ENCODE peak calls at places on chromosomes 3 and 15, in seven cellular contexts. One of them, this sample, is unnamed.

GRCh38 chr3:10504161-10505049 is 981 bp downstream of the ATP2B2 start:
- DNase-seq in left colon: no peak
- DNase-seq in activated CD8-positive, alpha-beta memory T cell treated with anti-CD3 and anti-CD28 coated beads, Interleukin-2, amount 50 U/mL, for 48 hours: no peak
- DNase-seq in lower leg skin: no peak
- DNase-seq in stimulated activated CD4-positive, alpha-beta T cell treated with anti-CD3 and anti-CD28 coated beads, Interleukin-1b, Interleukin-23, amount 100 ng/mL, for 24 hours: no peak
- DNase-seq in AG04449: no peak
- DNase-seq in thoracic aorta: no peak
- DNase-seq in this sample: no peak

GRCh38 chr3:143668385-143668784 is 179.9 kb downstream of the SLC9A9 start:
- DNase-seq in left colon: no peak
- DNase-seq in lower leg skin: no peak
- DNase-seq in stimulated activated CD4-positive, alpha-beta T cell treated with anti-CD3 and anti-CD28 coated beads, Interleukin-1b, Interleukin-23, amount 100 ng/mL, for 24 hours: no peak
- DNase-seq in activated CD8-positive, alpha-beta memory T cell treated with anti-CD3 and anti-CD28 coated beads, Interleukin-2, amount 50 U/mL, for 48 hours: no peak
- DNase-seq in AG04449: no peak
- DNase-seq in thoracic aorta: no peak
- DNase-seq in this sample: no peak

GRCh38 chr3:9345041-9345440 is 17.8 kb upstream of the THUMPD3 start:
- DNase-seq in thoracic aorta: no peak
- DNase-seq in activated CD8-positive, alpha-beta memory T cell treated with anti-CD3 and anti-CD28 coated beads, Interleukin-2, amount 50 U/mL, for 48 hours: no peak
- DNase-seq in stimulated activated CD4-positive, alpha-beta T cell treated with anti-CD3 and anti-CD28 coated beads, Interleukin-1b, Interleukin-23, amount 100 ng/mL, for 24 hours: no peak
- DNase-seq in left colon: no peak
- DNase-seq in lower leg skin: no peak
- DNase-seq in AG04449: no peak
- DNase-seq in this sample: no peak

GRCh38 chr15:84598993-84599392 is 1.8 kb upstream of the ZSCAN2 start:
- DNase-seq in left colon: peak; percentile 42
- DNase-seq in stimulated activated CD4-positive, alpha-beta T cell treated with anti-CD3 and anti-CD28 coated beads, Interleukin-1b, Interleukin-23, amount 100 ng/mL, for 24 hours: no peak
- DNase-seq in AG04449: no peak
- DNase-seq in thoracic aorta: no peak
- DNase-seq in activated CD8-positive, alpha-beta memory T cell treated with anti-CD3 and anti-CD28 coated beads, Interleukin-2, amount 50 U/mL, for 48 hours: no peak
- DNase-seq in lower leg skin: no peak
- DNase-seq in this sample: peak; percentile 64

GRCh38 chr15:51111061-51111460 is 16.4 kb upstream of the TNFAIP8L3 start:
- DNase-seq in left colon: no peak
- DNase-seq in stimulated activated CD4-positive, alpha-beta T cell treated with anti-CD3 and anti-CD28 coated beads, Interleukin-1b, Interleukin-23, amount 100 ng/mL, for 24 hours: no peak
- DNase-seq in lower leg skin: no peak
- DNase-seq in thoracic aorta: no peak
- DNase-seq in AG04449: no peak
- DNase-seq in activated CD8-positive, alpha-beta memory T cell treated with anti-CD3 and anti-CD28 coated beads, Interleukin-2, amount 50 U/mL, for 48 hours: no peak
- DNase-seq in this sample: no peak

GRCh38 chr15:25730918-25731317 is 132.2 kb downstream of the ATP10A start:
- DNase-seq in thoracic aorta: no peak
- DNase-seq in stimulated activated CD4-positive, alpha-beta T cell treated with anti-CD3 and anti-CD28 coated beads, Interleukin-1b, Interleukin-23, amount 100 ng/mL, for 24 hours: no peak
- DNase-seq in left colon: no peak
- DNase-seq in lower leg skin: no peak
- DNase-seq in activated CD8-positive, alpha-beta memory T cell treated with anti-CD3 and anti-CD28 coated beads, Interleukin-2, amount 50 U/mL, for 48 hours: peak; percentile 39
- DNase-seq in AG04449: no peak
- DNase-seq in this sample: no peak

GRCh38 chr15:80752204-80752603 is 27.0 kb upstream of the CEMIP start:
- DNase-seq in stimulated activated CD4-positive, alpha-beta T cell treated with anti-CD3 and anti-CD28 coated beads, Interleukin-1b, Interleukin-23, amount 100 ng/mL, for 24 hours: no peak
- DNase-seq in lower leg skin: no peak
- DNase-seq in AG04449: no peak
- DNase-seq in left colon: no peak
- DNase-seq in thoracic aorta: no peak
- DNase-seq in activated CD8-positive, alpha-beta memory T cell treated with anti-CD3 and anti-CD28 coated beads, Interleukin-2, amount 50 U/mL, for 48 hours: no peak
- DNase-seq in this sample: no peak

GRCh38 chr3:179666436-179667035 is 13.7 kb downstream of the USP13 start:
- DNase-seq in thoracic aorta: no peak
- DNase-seq in left colon: no peak
- DNase-seq in AG04449: no peak
- DNase-seq in lower leg skin: no peak
- DNase-seq in activated CD8-positive, alpha-beta memory T cell treated with anti-CD3 and anti-CD28 coated beads, Interleukin-2, amount 50 U/mL, for 48 hours: no peak
- DNase-seq in stimulated activated CD4-positive, alpha-beta T cell treated with anti-CD3 and anti-CD28 coated beads, Interleukin-1b, Interleukin-23, amount 100 ng/mL, for 24 hours: no peak
- DNase-seq in this sample: peak; percentile 43

GRCh38 chr15:71379893-71380292 is 264.6 kb downstream of the THSD4 start:
- DNase-seq in left colon: no peak
- DNase-seq in lower leg skin: no peak
- DNase-seq in AG04449: peak; percentile 9
- DNase-seq in stimulated activated CD4-positive, alpha-beta T cell treated with anti-CD3 and anti-CD28 coated beads, Interleukin-1b, Interleukin-23, amount 100 ng/mL, for 24 hours: no peak
- DNase-seq in thoracic aorta: no peak
- DNase-seq in activated CD8-positive, alpha-beta memory T cell treated with anti-CD3 and anti-CD28 coated beads, Interleukin-2, amount 50 U/mL, for 48 hours: no peak
- DNase-seq in this sample: no peak

GRCh38 chr15:57747206-57747605 is 40.7 kb downstream of the POLR2M start:
- DNase-seq in activated CD8-positive, alpha-beta memory T cell treated with anti-CD3 and anti-CD28 coated beads, Interleukin-2, amount 50 U/mL, for 48 hours: no peak
- DNase-seq in AG04449: no peak
- DNase-seq in stimulated activated CD4-positive, alpha-beta T cell treated with anti-CD3 and anti-CD28 coated beads, Interleukin-1b, Interleukin-23, amount 100 ng/mL, for 24 hours: no peak
- DNase-seq in left colon: no peak
- DNase-seq in thoracic aorta: no peak
- DNase-seq in lower leg skin: no peak
- DNase-seq in this sample: no peak

GRCh38 chr15:64443747-64444621 is 16.4 kb upstream of the ZNF609 start:
- DNase-seq in AG04449: peak; percentile 59
- DNase-seq in left colon: no peak
- DNase-seq in lower leg skin: no peak
- DNase-seq in thoracic aorta: no peak
- DNase-seq in activated CD8-positive, alpha-beta memory T cell treated with anti-CD3 and anti-CD28 coated beads, Interleukin-2, amount 50 U/mL, for 48 hours: no peak
- DNase-seq in stimulated activated CD4-positive, alpha-beta T cell treated with anti-CD3 and anti-CD28 coated beads, Interleukin-1b, Interleukin-23, amount 100 ng/mL, for 24 hours: no peak
- DNase-seq in this sample: no peak

GRCh38 chr3:154885016-154885415 is 195.1 kb upstream of the MME start:
- DNase-seq in AG04449: peak; percentile 65
- DNase-seq in thoracic aorta: no peak
- DNase-seq in lower leg skin: no peak
- DNase-seq in left colon: no peak
- DNase-seq in activated CD8-positive, alpha-beta memory T cell treated with anti-CD3 and anti-CD28 coated beads, Interleukin-2, amount 50 U/mL, for 48 hours: no peak
- DNase-seq in stimulated activated CD4-positive, alpha-beta T cell treated with anti-CD3 and anti-CD28 coated beads, Interleukin-1b, Interleukin-23, amount 100 ng/mL, for 24 hours: no peak
- DNase-seq in this sample: no peak

GRCh38 chr3:8741581-8742355 is 8.2 kb downstream of the CAV3 start:
- DNase-seq in AG04449: no peak
- DNase-seq in activated CD8-positive, alpha-beta memory T cell treated with anti-CD3 and anti-CD28 coated beads, Interleukin-2, amount 50 U/mL, for 48 hours: no peak
- DNase-seq in thoracic aorta: no peak
- DNase-seq in stimulated activated CD4-positive, alpha-beta T cell treated with anti-CD3 and anti-CD28 coated beads, Interleukin-1b, Interleukin-23, amount 100 ng/mL, for 24 hours: no peak
- DNase-seq in lower leg skin: no peak
- DNase-seq in left colon: no peak
- DNase-seq in this sample: peak; percentile 87

GRCh38 chr3:42505849-42506410 is 3.5 kb downstream of the VIPR1 start:
- DNase-seq in activated CD8-positive, alpha-beta memory T cell treated with anti-CD3 and anti-CD28 coated beads, Interleukin-2, amount 50 U/mL, for 48 hours: peak; percentile 46
- DNase-seq in stimulated activated CD4-positive, alpha-beta T cell treated with anti-CD3 and anti-CD28 coated beads, Interleukin-1b, Interleukin-23, amount 100 ng/mL, for 24 hours: no peak
- DNase-seq in lower leg skin: peak; percentile 11
- DNase-seq in left colon: peak; percentile 23
- DNase-seq in AG04449: no peak
- DNase-seq in thoracic aorta: no peak
- DNase-seq in this sample: peak; percentile 15

GRCh38 chr15:69604050-69604378 is 151.4 kb downstream of the RPLP1 start:
- DNase-seq in AG04449: no peak
- DNase-seq in lower leg skin: no peak
- DNase-seq in activated CD8-positive, alpha-beta memory T cell treated with anti-CD3 and anti-CD28 coated beads, Interleukin-2, amount 50 U/mL, for 48 hours: no peak
- DNase-seq in left colon: peak; percentile 58
- DNase-seq in stimulated activated CD4-positive, alpha-beta T cell treated with anti-CD3 and anti-CD28 coated beads, Interleukin-1b, Interleukin-23, amount 100 ng/mL, for 24 hours: no peak
- DNase-seq in thoracic aorta: no peak
- DNase-seq in this sample: peak; percentile 58

GRCh38 chr3:45497963-45498362 is 96.6 kb upstream of the LIMD1 start:
- DNase-seq in AG04449: no peak
- DNase-seq in left colon: no peak
- DNase-seq in stimulated activated CD4-positive, alpha-beta T cell treated with anti-CD3 and anti-CD28 coated beads, Interleukin-1b, Interleukin-23, amount 100 ng/mL, for 24 hours: no peak
- DNase-seq in lower leg skin: no peak
- DNase-seq in thoracic aorta: no peak
- DNase-seq in activated CD8-positive, alpha-beta memory T cell treated with anti-CD3 and anti-CD28 coated beads, Interleukin-2, amount 50 U/mL, for 48 hours: no peak
- DNase-seq in this sample: no peak

GRCh38 chr3:98846101-98846500 is 55.4 kb downstream of the DCBLD2 start:
- DNase-seq in stimulated activated CD4-positive, alpha-beta T cell treated with anti-CD3 and anti-CD28 coated beads, Interleukin-1b, Interleukin-23, amount 100 ng/mL, for 24 hours: no peak
- DNase-seq in activated CD8-positive, alpha-beta memory T cell treated with anti-CD3 and anti-CD28 coated beads, Interleukin-2, amount 50 U/mL, for 48 hours: no peak
- DNase-seq in lower leg skin: no peak
- DNase-seq in left colon: no peak
- DNase-seq in AG04449: peak; percentile 16
- DNase-seq in thoracic aorta: no peak
- DNase-seq in this sample: no peak

GRCh38 chr3:100647673-100648072 is 38.3 kb downstream of the ADGRG7 start:
- DNase-seq in thoracic aorta: no peak
- DNase-seq in AG04449: no peak
- DNase-seq in activated CD8-positive, alpha-beta memory T cell treated with anti-CD3 and anti-CD28 coated beads, Interleukin-2, amount 50 U/mL, for 48 hours: no peak
- DNase-seq in left colon: no peak
- DNase-seq in stimulated activated CD4-positive, alpha-beta T cell treated with anti-CD3 and anti-CD28 coated beads, Interleukin-1b, Interleukin-23, amount 100 ng/mL, for 24 hours: no peak
- DNase-seq in lower leg skin: no peak
- DNase-seq in this sample: no peak

GRCh38 chr15:66927326-66928077 is 137.9 kb upstream of the SMAD3 start:
- DNase-seq in lower leg skin: no peak
- DNase-seq in AG04449: no peak
- DNase-seq in stimulated activated CD4-positive, alpha-beta T cell treated with anti-CD3 and anti-CD28 coated beads, Interleukin-1b, Interleukin-23, amount 100 ng/mL, for 24 hours: no peak
- DNase-seq in activated CD8-positive, alpha-beta memory T cell treated with anti-CD3 and anti-CD28 coated beads, Interleukin-2, amount 50 U/mL, for 48 hours: no peak
- DNase-seq in left colon: no peak
- DNase-seq in thoracic aorta: no peak
- DNase-seq in this sample: peak; percentile 6

GRCh38 chr3:171956372-171957104 is 82.8 kb upstream of the FNDC3B start:
- DNase-seq in stimulated activated CD4-positive, alpha-beta T cell treated with anti-CD3 and anti-CD28 coated beads, Interleukin-1b, Interleukin-23, amount 100 ng/mL, for 24 hours: no peak
- DNase-seq in AG04449: no peak
- DNase-seq in lower leg skin: no peak
- DNase-seq in thoracic aorta: no peak
- DNase-seq in left colon: no peak
- DNase-seq in activated CD8-positive, alpha-beta memory T cell treated with anti-CD3 and anti-CD28 coated beads, Interleukin-2, amount 50 U/mL, for 48 hours: no peak
- DNase-seq in this sample: no peak

GRCh38 chr15:76626611-76627010 is 278.5 kb downstream of the SCAPER start:
- DNase-seq in lower leg skin: no peak
- DNase-seq in left colon: no peak
- DNase-seq in thoracic aorta: no peak
- DNase-seq in AG04449: no peak
- DNase-seq in stimulated activated CD4-positive, alpha-beta T cell treated with anti-CD3 and anti-CD28 coated beads, Interleukin-1b, Interleukin-23, amount 100 ng/mL, for 24 hours: no peak
- DNase-seq in activated CD8-positive, alpha-beta memory T cell treated with anti-CD3 and anti-CD28 coated beads, Interleukin-2, amount 50 U/mL, for 48 hours: no peak
- DNase-seq in this sample: no peak

GRCh38 chr15:39426552-39427532 is 154.0 kb upstream of the THBS1 start:
- DNase-seq in left colon: peak; percentile 58
- DNase-seq in AG04449: peak; percentile 54
- DNase-seq in activated CD8-positive, alpha-beta memory T cell treated with anti-CD3 and anti-CD28 coated beads, Interleukin-2, amount 50 U/mL, for 48 hours: peak; percentile 85
- DNase-seq in lower leg skin: peak; percentile 53
- DNase-seq in stimulated activated CD4-positive, alpha-beta T cell treated with anti-CD3 and anti-CD28 coated beads, Interleukin-1b, Interleukin-23, amount 100 ng/mL, for 24 hours: peak; percentile 72
- DNase-seq in thoracic aorta: no peak
- DNase-seq in this sample: no peak

GRCh38 chr3:23993556-23994246 is 48.6 kb downstream of the NR1D2 start:
- DNase-seq in AG04449: no peak
- DNase-seq in stimulated activated CD4-positive, alpha-beta T cell treated with anti-CD3 and anti-CD28 coated beads, Interleukin-1b, Interleukin-23, amount 100 ng/mL, for 24 hours: no peak
- DNase-seq in lower leg skin: no peak
- DNase-seq in thoracic aorta: no peak
- DNase-seq in left colon: no peak
- DNase-seq in activated CD8-positive, alpha-beta memory T cell treated with anti-CD3 and anti-CD28 coated beads, Interleukin-2, amount 50 U/mL, for 48 hours: no peak
- DNase-seq in this sample: no peak

This sample was measured in H9.